ENCODE peak calls at places on chromosomes 3 and 15, in eight cellular contexts. One of them, this sample, is unnamed.

GRCh38 chr3:190222360-190222759 is 99.9 kb downstream of the CLDN1 start:
- DNase-seq in NCI-H510A: no peak
- DNase-seq in activated CD4-positive, CD25-positive, alpha-beta regulatory T cell: no peak
- DNase-seq in head of caudate nucleus: no peak
- DNase-seq in GM04504: no peak
- DNase-seq in right lobe of liver: no peak
- DNase-seq in NCI-H345: no peak
- DNase-seq in activated CD8-positive, alpha-beta memory T cell treated with anti-CD3 and anti-CD28 coated beads for 4 hours: no peak
- DNase-seq in this sample: no peak

GRCh38 chr3:11651900-11652299 is 8.2 kb upstream of the VGLL4 start:
- DNase-seq in NCI-H510A: no peak
- DNase-seq in activated CD4-positive, CD25-positive, alpha-beta regulatory T cell: no peak
- DNase-seq in head of caudate nucleus: no peak
- DNase-seq in GM04504: no peak
- DNase-seq in right lobe of liver: no peak
- DNase-seq in NCI-H345: no peak
- DNase-seq in activated CD8-positive, alpha-beta memory T cell treated with anti-CD3 and anti-CD28 coated beads for 4 hours: no peak
- DNase-seq in this sample: no peak

GRCh38 chr3:100396967-100397366 is 3.9 kb downstream of the TOMM70 start:
- DNase-seq in NCI-H510A: no peak
- DNase-seq in activated CD4-positive, CD25-positive, alpha-beta regulatory T cell: no peak
- DNase-seq in head of caudate nucleus: no peak
- DNase-seq in GM04504: no peak
- DNase-seq in right lobe of liver: no peak
- DNase-seq in NCI-H345: no peak
- DNase-seq in activated CD8-positive, alpha-beta memory T cell treated with anti-CD3 and anti-CD28 coated beads for 4 hours: no peak
- DNase-seq in this sample: no peak

GRCh38 chr3:1404270-1404669 is 311.4 kb downstream of the CNTN6 start:
- DNase-seq in NCI-H510A: peak
- DNase-seq in activated CD4-positive, CD25-positive, alpha-beta regulatory T cell: no peak
- DNase-seq in head of caudate nucleus: no peak
- DNase-seq in GM04504: no peak
- DNase-seq in right lobe of liver: no peak
- DNase-seq in NCI-H345: peak
- DNase-seq in activated CD8-positive, alpha-beta memory T cell treated with anti-CD3 and anti-CD28 coated beads for 4 hours: no peak
- DNase-seq in this sample: no peak

GRCh38 chr15:69847625-69848024 is 250.1 kb downstream of the TLE3 start:
- DNase-seq in NCI-H510A: no peak
- DNase-seq in activated CD4-positive, CD25-positive, alpha-beta regulatory T cell: no peak
- DNase-seq in head of caudate nucleus: no peak
- DNase-seq in GM04504: no peak
- DNase-seq in right lobe of liver: no peak
- DNase-seq in NCI-H345: no peak
- DNase-seq in activated CD8-positive, alpha-beta memory T cell treated with anti-CD3 and anti-CD28 coated beads for 4 hours: no peak
- DNase-seq in this sample: no peak

GRCh38 chr15:75532413-75533250 is 46.5 kb downstream of the PTPN9 start:
- DNase-seq in NCI-H510A: no peak
- DNase-seq in activated CD4-positive, CD25-positive, alpha-beta regulatory T cell: no peak
- DNase-seq in head of caudate nucleus: no peak
- DNase-seq in GM04504: peak
- DNase-seq in right lobe of liver: peak
- DNase-seq in NCI-H345: no peak
- DNase-seq in activated CD8-positive, alpha-beta memory T cell treated with anti-CD3 and anti-CD28 coated beads for 4 hours: no peak
- DNase-seq in this sample: no peak

GRCh38 chr3:160665784-160666526 is 11.0 kb upstream of the ARL14 start:
- DNase-seq in NCI-H510A: no peak
- DNase-seq in activated CD4-positive, CD25-positive, alpha-beta regulatory T cell: no peak
- DNase-seq in head of caudate nucleus: no peak
- DNase-seq in GM04504: peak
- DNase-seq in right lobe of liver: no peak
- DNase-seq in NCI-H345: no peak
- DNase-seq in activated CD8-positive, alpha-beta memory T cell treated with anti-CD3 and anti-CD28 coated beads for 4 hours: no peak
- DNase-seq in this sample: no peak

GRCh38 chr15:36796161-36796560 is 216.7 kb downstream of the CDIN1 start:
- DNase-seq in NCI-H510A: no peak
- DNase-seq in activated CD4-positive, CD25-positive, alpha-beta regulatory T cell: no peak
- DNase-seq in head of caudate nucleus: no peak
- DNase-seq in GM04504: no peak
- DNase-seq in right lobe of liver: no peak
- DNase-seq in NCI-H345: no peak
- DNase-seq in activated CD8-positive, alpha-beta memory T cell treated with anti-CD3 and anti-CD28 coated beads for 4 hours: no peak
- DNase-seq in this sample: no peak

GRCh38 chr15:60708684-60709083 is 229.7 kb upstream of the ICE2 start:
- DNase-seq in NCI-H510A: no peak
- DNase-seq in activated CD4-positive, CD25-positive, alpha-beta regulatory T cell: no peak
- DNase-seq in head of caudate nucleus: no peak
- DNase-seq in GM04504: no peak
- DNase-seq in right lobe of liver: no peak
- DNase-seq in NCI-H345: no peak
- DNase-seq in activated CD8-positive, alpha-beta memory T cell treated with anti-CD3 and anti-CD28 coated beads for 4 hours: no peak
- DNase-seq in this sample: no peak